ENCODE peak calls at places on chromosomes 11 and 22, in five cellular contexts. One of them, this sample, is unnamed.

GRCh38 chr11:126857860-126858808 is 142.4 kb downstream of the KIRREL3 start:
- DNase-seq in HepG2: no peak
- DNase-seq in IMR-90: peak; percentile 74
- DNase-seq in K562: no peak
- DNase-seq in GM12878: no peak
- DNase-seq in this sample: peak; percentile 64

GRCh38 chr11:10374386-10374785 is 69.5 kb downstream of the ADM start:
- DNase-seq in HepG2: no peak
- DNase-seq in IMR-90: peak; percentile 44
- DNase-seq in K562: no peak
- DNase-seq in GM12878: no peak
- DNase-seq in this sample: no peak

GRCh38 chr11:68355471-68355870 is 43.1 kb downstream of the LRP5 start:
- DNase-seq in HepG2: no peak
- DNase-seq in IMR-90: no peak
- DNase-seq in K562: no peak
- DNase-seq in GM12878: no peak
- DNase-seq in this sample: no peak

GRCh38 chr11:45468265-45468856 is 182.2 kb upstream of the SYT13 start:
- DNase-seq in HepG2: no peak
- DNase-seq in IMR-90: peak; percentile 4
- DNase-seq in K562: peak; percentile 12
- DNase-seq in GM12878: no peak
- DNase-seq in this sample: no peak

GRCh38 chr11:93729129-93729616 is 12.1 kb downstream of the TAF1D start:
- DNase-seq in HepG2: no peak
- DNase-seq in IMR-90: no peak
- DNase-seq in K562: no peak
- DNase-seq in GM12878: no peak
- DNase-seq in this sample: no peak

GRCh38 chr11:35303596-35304392 is 115.6 kb downstream of the SLC1A2 start:
- DNase-seq in HepG2: peak; percentile 52
- DNase-seq in IMR-90: peak; percentile 79
- DNase-seq in K562: no peak
- DNase-seq in GM12878: no peak
- DNase-seq in this sample: no peak

GRCh38 chr22:29313126-29314071 is 2.1 kb downstream of the RASL10A start:
- DNase-seq in HepG2: no peak
- DNase-seq in IMR-90: no peak
- DNase-seq in K562: peak; percentile 21
- DNase-seq in GM12878: no peak
- DNase-seq in this sample: peak; percentile 86

GRCh38 chr11:85531498-85531897 is 95.6 kb downstream of the DLG2 start:
- DNase-seq in HepG2: no peak
- DNase-seq in IMR-90: no peak
- DNase-seq in K562: no peak
- DNase-seq in GM12878: no peak
- DNase-seq in this sample: no peak

GRCh38 chr11:105738972-105739574 is 129.2 kb downstream of the GRIA4 start:
- DNase-seq in HepG2: no peak
- DNase-seq in IMR-90: no peak
- DNase-seq in K562: no peak
- DNase-seq in GM12878: no peak
- DNase-seq in this sample: peak; percentile 12

GRCh38 chr11:130420478-130421198 is 7.8 kb downstream of the ADAMTS8 start:
- DNase-seq in HepG2: no peak
- DNase-seq in IMR-90: peak; percentile 82
- DNase-seq in K562: no peak
- DNase-seq in GM12878: no peak
- DNase-seq in this sample: no peak

GRCh38 chr11:129611661-129612566 is 203.7 kb upstream of the TMEM45B start:
- DNase-seq in HepG2: no peak
- DNase-seq in IMR-90: no peak
- DNase-seq in K562: peak; percentile 24
- DNase-seq in GM12878: no peak
- DNase-seq in this sample: no peak

GRCh38 chr11:60756307-60757032 is at the start of gene MS4A15:
- DNase-seq in HepG2: peak; percentile 36
- DNase-seq in IMR-90: no peak
- DNase-seq in K562: peak; percentile 57
- DNase-seq in GM12878: no peak
- DNase-seq in this sample: peak; percentile 57

GRCh38 chr22:32531228-32531627 is 56.6 kb downstream of the FBXO7 start:
- DNase-seq in HepG2: no peak
- DNase-seq in IMR-90: no peak
- DNase-seq in K562: no peak
- DNase-seq in GM12878: no peak
- DNase-seq in this sample: no peak

GRCh38 chr11:114815761-114816160 is 137.4 kb downstream of the NXPE2 start:
- DNase-seq in HepG2: no peak
- DNase-seq in IMR-90: no peak
- DNase-seq in K562: no peak
- DNase-seq in GM12878: no peak
- DNase-seq in this sample: no peak

GRCh38 chr11:13000721-13001120 is 8.4 kb upstream of the RASSF10 start:
- DNase-seq in HepG2: no peak
- DNase-seq in IMR-90: no peak
- DNase-seq in K562: no peak
- DNase-seq in GM12878: no peak
- DNase-seq in this sample: no peak

GRCh38 chr22:24590596-24591173 is 2.2 kb downstream of the LRRC75B start:
- DNase-seq in HepG2: no peak
- DNase-seq in IMR-90: no peak
- DNase-seq in K562: no peak
- DNase-seq in GM12878: no peak
- DNase-seq in this sample: no peak

GRCh38 chr11:114077482-114078305 is 18.2 kb downstream of the ZBTB16 start:
- DNase-seq in HepG2: no peak
- DNase-seq in IMR-90: no peak
- DNase-seq in K562: no peak
- DNase-seq in GM12878: no peak
- DNase-seq in this sample: no peak

GRCh38 chr22:22531770-22532546 is 11.9 kb upstream of the ZNF280A start:
- DNase-seq in HepG2: no peak
- DNase-seq in IMR-90: no peak
- DNase-seq in K562: peak; percentile 55
- DNase-seq in GM12878: no peak
- DNase-seq in this sample: no peak

GRCh38 chr11:36070215-36070976 is 126.5 kb downstream of the LDLRAD3 start:
- DNase-seq in HepG2: no peak
- DNase-seq in IMR-90: no peak
- DNase-seq in K562: no peak
- DNase-seq in GM12878: no peak
- DNase-seq in this sample: no peak

GRCh38 chr11:2774173-2775082 is 74.6 kb upstream of the KCNQ1OT1 start:
- DNase-seq in HepG2: no peak
- DNase-seq in IMR-90: no peak
- DNase-seq in K562: no peak
- DNase-seq in GM12878: no peak
- DNase-seq in this sample: no peak

GRCh38 chr11:75547617-75548054 is 14.4 kb upstream of the SERPINH1 start:
- DNase-seq in HepG2: peak; percentile 64
- DNase-seq in IMR-90: peak; percentile 65
- DNase-seq in K562: peak; percentile 85
- DNase-seq in GM12878: no peak
- DNase-seq in this sample: peak; percentile 88

GRCh38 chr11:119488256-119488995 is 65.5 kb upstream of the THY1 start:
- DNase-seq in HepG2: no peak
- DNase-seq in IMR-90: no peak
- DNase-seq in K562: no peak
- DNase-seq in GM12878: no peak
- DNase-seq in this sample: no peak

GRCh38 chr22:41885116-41885515 is 29.8 kb downstream of the SHISA8 start:
- DNase-seq in HepG2: no peak
- DNase-seq in IMR-90: no peak
- DNase-seq in K562: no peak
- DNase-seq in GM12878: no peak
- DNase-seq in this sample: no peak

GRCh38 chr11:36091256-36091811 is 147.5 kb downstream of the LDLRAD3 start:
- DNase-seq in HepG2: no peak
- DNase-seq in IMR-90: peak; percentile 79
- DNase-seq in K562: peak; percentile 28
- DNase-seq in GM12878: no peak
- DNase-seq in this sample: no peak

GRCh38 chr11:103326070-103326794 is 217.0 kb downstream of the DYNC2H1 start:
- DNase-seq in HepG2: peak; percentile 51
- DNase-seq in IMR-90: peak; percentile 78
- DNase-seq in K562: peak; percentile 10
- DNase-seq in GM12878: peak; percentile 17
- DNase-seq in this sample: peak; percentile 45

DNA sequence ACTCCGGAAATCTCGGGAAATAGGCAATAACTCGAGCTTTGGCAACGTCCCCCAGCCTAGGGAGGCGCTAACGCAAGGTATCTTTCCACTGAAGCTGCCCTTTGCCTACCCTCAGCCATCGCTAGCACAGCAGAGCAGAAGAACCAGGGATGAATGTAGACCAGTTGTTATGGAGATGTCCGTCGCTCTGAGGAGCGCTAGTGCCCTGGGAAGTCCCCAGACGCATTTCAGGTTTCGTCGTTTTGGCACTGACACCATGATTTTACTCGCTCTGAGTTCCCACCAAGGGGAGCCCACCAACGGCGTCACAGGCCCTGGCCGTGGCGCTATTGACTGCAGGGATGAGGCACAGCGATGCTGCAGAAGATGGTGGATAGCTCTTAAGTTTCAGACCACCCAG is 22.7 kb upstream of the BDNF start:
- DNase-seq in HepG2: no peak
- DNase-seq in IMR-90: no peak
- DNase-seq in K562: no peak
- DNase-seq in GM12878: no peak
- DNase-seq in this sample: peak; percentile 41
- H3K4me3 ChIP-seq in HepG2: no peak overlapping the region
- H3K4me3 ChIP-seq in IMR-90: peak overlapping the region; percentile 55
- H3K4me3 ChIP-seq in K562: no peak overlapping the region
- H3K4me3 ChIP-seq in GM12878: no peak overlapping the region
- H3K4me3 ChIP-seq in this sample: peak overlapping the region; percentile 71

DNA sequence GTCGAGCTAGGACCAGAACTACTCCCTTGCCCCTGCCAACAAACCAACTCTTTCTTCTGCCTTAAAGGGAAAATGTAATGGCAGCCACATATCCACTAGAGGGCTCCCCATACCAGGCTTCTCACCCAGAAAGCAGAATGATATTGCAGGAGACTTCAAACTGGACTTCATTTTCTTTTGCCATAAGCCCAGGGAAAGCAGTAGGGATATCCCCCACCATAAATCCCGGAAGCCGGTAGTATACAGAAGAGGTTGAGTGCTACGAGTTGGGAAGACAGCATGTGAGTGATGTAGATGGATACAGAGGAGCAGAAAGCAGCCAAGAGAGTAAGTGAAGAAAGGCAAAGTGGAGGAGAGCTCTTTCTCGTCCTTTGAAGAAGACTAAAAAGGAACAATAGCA is 12.1 kb downstream of the PLAAT5 start:
- DNase-seq in HepG2: peak; percentile 61
- DNase-seq in IMR-90: peak; percentile 75
- DNase-seq in K562: peak; percentile 65
- DNase-seq in GM12878: peak; percentile 23
- DNase-seq in this sample: peak; percentile 76
- TF ChIP-seq MXI1 in HepG2: no peak
- TF ChIP-seq MXI1 in IMR-90: no peak
- TF ChIP-seq MXI1 in K562: no peak
- TF ChIP-seq MXI1 in GM12878: no peak
- TF ChIP-seq MXI1 in this sample: no peak

GRCh38 chr11:106986261-106986660 is 32.0 kb downstream of the GUCY1A2 start:
- DNase-seq in HepG2: no peak
- DNase-seq in IMR-90: peak; percentile 2
- DNase-seq in K562: no peak
- DNase-seq in GM12878: no peak
- DNase-seq in this sample: no peak

GRCh38 chr11:106986673-106987072 is 31.6 kb downstream of the GUCY1A2 start:
- DNase-seq in HepG2: no peak
- DNase-seq in IMR-90: no peak
- DNase-seq in K562: no peak
- DNase-seq in GM12878: no peak
- DNase-seq in this sample: no peak

GRCh38 chr11:106989056-106989455 is 29.2 kb downstream of the GUCY1A2 start:
- DNase-seq in HepG2: no peak
- DNase-seq in IMR-90: peak; percentile 3
- DNase-seq in K562: no peak
- DNase-seq in GM12878: no peak
- DNase-seq in this sample: no peak

GRCh38 chr11:106990322-106990721 is 28.0 kb downstream of the GUCY1A2 start:
- DNase-seq in HepG2: no peak
- DNase-seq in IMR-90: no peak
- DNase-seq in K562: no peak
- DNase-seq in GM12878: no peak
- DNase-seq in this sample: no peak

GRCh38 chr11:106988151-106988806 is 30.0 kb downstream of the GUCY1A2 start:
- DNase-seq in HepG2: no peak
- DNase-seq in IMR-90: peak; percentile 1
- DNase-seq in K562: no peak
- DNase-seq in GM12878: no peak
- DNase-seq in this sample: no peak
- H3K4me3 ChIP-seq in HepG2: no peak overlapping the region
- H3K4me3 ChIP-seq in IMR-90: no peak overlapping the region
- H3K4me3 ChIP-seq in K562: no peak overlapping the region
- H3K4me3 ChIP-seq in GM12878: no peak overlapping the region
- H3K4me3 ChIP-seq in this sample: no peak overlapping the region

GRCh38 chr11:5815534-5815933 is 6.8 kb downstream of the OR52N2 start:
- DNase-seq in HepG2: no peak
- DNase-seq in IMR-90: no peak
- DNase-seq in K562: no peak
- DNase-seq in GM12878: no peak
- DNase-seq in this sample: no peak

GRCh38 chr11:5808500-5809121 is at the start of gene OR52N2:
- DNase-seq in HepG2: peak; percentile 63
- DNase-seq in IMR-90: peak; percentile 65
- DNase-seq in K562: peak; percentile 20
- DNase-seq in GM12878: peak; percentile 53
- DNase-seq in this sample: peak; percentile 29

GRCh38 chr11:5807580-5807979 is 1.1 kb upstream of the OR52N2 start:
- DNase-seq in HepG2: peak; percentile 8
- DNase-seq in IMR-90: no peak
- DNase-seq in K562: no peak
- DNase-seq in GM12878: no peak
- DNase-seq in this sample: no peak

GRCh38 chr11:5809122-5809519 is 397 bp downstream of the OR52N2 start:
- DNase-seq in HepG2: no peak
- DNase-seq in IMR-90: no peak
- DNase-seq in K562: no peak
- DNase-seq in GM12878: no peak
- DNase-seq in this sample: no peak

GRCh38 chr11:5809905-5810792 is 1.4 kb downstream of the OR52N2 start:
- DNase-seq in HepG2: no peak
- DNase-seq in IMR-90: no peak
- DNase-seq in K562: peak; percentile 28
- DNase-seq in GM12878: no peak
- DNase-seq in this sample: no peak
- TF ChIP-seq MXI1 in HepG2: no peak
- TF ChIP-seq MXI1 in IMR-90: no peak
- TF ChIP-seq MXI1 in K562: no peak
- TF ChIP-seq MXI1 in GM12878: no peak
- TF ChIP-seq MXI1 in this sample: no peak